ENCODE peak calls at places on chromosomes 1 and 21, in seven cellular contexts. B is fibroblast of villous mesenchyme, J is transverse colon, V is left ventricle myocardium inferior, N is colonic mucosa, R is upper lobe of right lung, T is BE2C. D is an unnamed sample.

GRCh38 chr21:38878394-38879179 is 72.9 kb downstream of the ETS2 start:
- DNase-seq in B (peak), T (no peak), R (no peak), N (no peak), V (no peak), J (no peak), D (no peak)

GRCh38 chr1:220497220-220497756 is 30.6 kb upstream of the MARK1 start:
- DNase-seq in V (no peak), R (no peak), N (no peak), T (no peak), J (no peak), B (no peak), D (no peak)

GRCh38 chr1:160519542-160520435 is 3.3 kb downstream of the SLAMF6 start:
- DNase-seq in T (no peak), N (no peak), B (no peak), V (no peak), R (no peak), J (no peak), D (no peak)

GRCh38 chr1:6873298-6874015 is 88.2 kb downstream of the CAMTA1 start:
- DNase-seq in J (no peak), N (no peak), T (no peak), V (no peak), B (no peak), R (no peak), D (no peak)

GRCh38 chr1:206430031-206430983 is 40.0 kb upstream of the IKBKE start:
- DNase-seq in T (no peak), V (no peak), J (no peak), R (no peak), N (no peak), B (peak), D (no peak)

GRCh38 chr1:225845633-225846259 is 35.8 kb downstream of the EPHX1 start:
- DNase-seq in V (peak), T (peak), B (peak), N (peak), R (peak), J (peak), D (no peak)

GRCh38 chr1:215860833-215861232 is 293.7 kb downstream of the KCTD3 start:
- DNase-seq in B (no peak), T (no peak), V (no peak), J (no peak), R (no peak), N (no peak), D (no peak)

GRCh38 chr1:97084566-97084965 is 363.0 kb downstream of the PTBP2 start:
- DNase-seq in R (no peak), J (no peak), T (no peak), N (no peak), B (no peak), V (no peak), D (no peak)

GRCh38 chr21:45574691-45575090 is 32.5 kb upstream of the SLC19A1 start:
- DNase-seq in V (peak), N (no peak), R (peak), J (no peak), B (no peak), T (no peak), D (no peak)

GRCh38 chr1:228073061-228073869 is 9.2 kb upstream of the ARF1 start:
- DNase-seq in J (no peak), T (no peak), B (no peak), V (peak), R (peak), N (no peak), D (peak)

GRCh38 chr1:204192046-204192445 is 4.2 kb downstream of the KISS1 start:
- DNase-seq in T (no peak), J (no peak), B (no peak), R (no peak), V (no peak), N (no peak), D (no peak)

GRCh38 chr1:225637651-225638199 is 15.2 kb downstream of the ENAH start:
- DNase-seq in R (no peak), J (no peak), B (no peak), V (no peak), T (no peak), N (no peak), D (no peak)

GRCh38 chr1:11272544-11272841 is 505 bp upstream of the UBIAD1 start:
- DNase-seq in V (no peak), B (no peak), J (no peak), R (no peak), T (no peak), N (no peak), D (no peak)
- TF ChIP-seq CTCF in V (no peak), B (no peak), J (no peak), R (peak), T (no peak), N (no peak), D (no peak)

DNA sequence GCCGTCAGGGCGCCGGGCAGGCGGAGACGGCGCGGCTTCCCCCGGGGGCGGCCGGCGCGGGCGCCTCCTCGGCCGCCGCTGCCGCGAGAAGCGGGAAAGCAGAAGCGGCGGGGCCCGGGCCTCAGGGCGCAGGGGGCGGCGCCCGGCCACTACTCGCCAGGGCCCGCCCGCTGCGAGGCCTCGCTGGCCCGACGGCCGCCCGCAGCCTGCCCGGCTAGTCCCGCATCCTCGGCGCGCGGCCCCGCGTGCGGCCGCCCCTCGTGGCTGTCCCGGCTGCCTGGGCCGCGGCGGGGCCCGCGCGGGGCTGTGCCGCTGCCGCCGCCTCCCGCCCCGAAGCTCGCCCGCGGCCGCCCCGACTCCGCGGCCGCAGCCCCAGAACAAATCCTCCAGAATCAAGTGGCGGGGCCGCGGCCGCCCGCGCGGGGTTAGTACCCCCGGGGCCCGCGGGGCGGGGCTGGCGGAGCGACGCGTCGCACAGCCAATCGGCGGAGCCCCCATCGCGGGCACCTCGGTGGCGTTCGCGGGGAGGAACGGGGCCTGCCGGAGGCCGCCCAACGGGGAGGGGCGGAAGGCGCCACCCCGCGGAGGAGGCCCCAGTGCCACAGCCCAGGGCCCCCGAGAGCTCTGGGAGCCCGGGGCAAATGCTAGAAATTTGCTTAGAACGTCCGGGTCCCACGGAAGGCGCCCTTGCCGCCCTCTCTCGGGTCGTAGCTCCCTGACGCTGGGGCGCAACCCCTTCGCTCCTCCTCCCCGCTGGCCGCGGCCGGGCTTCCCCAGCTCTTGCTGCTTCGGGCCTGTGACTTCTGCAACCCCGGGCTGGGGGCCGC is at the start of gene RUNX3:
- DNase-seq in J (peak), T (no peak), N (peak), B (no peak), R (peak), V (peak), D (peak)
- TF ChIP-seq CTCF in J (no peak), T (no peak), N (no peak), B (no peak), R (peak), V (no peak), D (peak)

GRCh38 chr1:1304331-1305299 is 3.1 kb downstream of the ACAP3 start:
- DNase-seq in N (peak), B (peak), T (peak), R (no peak), V (peak), J (peak), D (no peak)

GRCh38 chr1:1306661-1307260 is 969 bp downstream of the ACAP3 start:
- DNase-seq in N (peak), T (no peak), R (no peak), J (no peak), V (no peak), B (no peak), D (no peak)

GRCh38 chr1:1305300-1306069 is 2.2 kb downstream of the ACAP3 start:
- DNase-seq in T (peak), B (peak), N (peak), V (peak), J (peak), R (no peak), D (peak)

GRCh38 chr1:1307261-1307907 is 346 bp downstream of the ACAP3 start:
- DNase-seq in J (peak), V (peak), B (no peak), T (no peak), R (peak), N (peak), D (no peak)

DNA sequence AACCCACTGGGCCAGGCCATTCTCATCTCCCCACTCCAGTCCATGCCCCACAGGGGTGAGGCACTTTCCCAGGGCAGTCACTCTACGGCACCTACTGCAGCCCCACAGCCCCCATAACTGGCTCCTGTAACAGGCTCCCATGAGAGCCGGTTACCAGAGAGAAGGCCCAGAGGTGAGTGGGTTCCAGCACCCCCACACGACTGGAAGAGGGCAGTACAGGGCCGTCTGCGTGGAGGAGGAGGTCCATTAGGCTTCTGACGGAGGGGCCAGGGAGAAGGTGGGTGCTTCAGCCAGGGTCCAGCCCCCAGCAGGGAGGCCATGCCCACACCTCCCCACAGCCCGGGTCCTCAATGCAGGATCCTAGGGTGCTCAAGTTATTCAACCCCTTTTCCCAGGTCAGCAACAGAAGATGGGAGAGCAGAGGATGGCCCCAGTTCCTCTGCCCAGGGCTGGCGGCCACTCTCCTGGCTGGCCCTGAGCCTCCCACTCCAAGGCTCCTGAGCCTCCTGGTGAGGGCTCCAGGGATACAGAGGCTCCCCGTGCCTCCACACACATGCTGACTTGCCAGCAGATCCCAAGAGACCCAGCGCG is 1.6 kb downstream of the ACAP3 start:
- DNase-seq in R (no peak), T (peak), N (no peak), J (no peak), B (no peak), V (no peak), D (no peak)
- TF ChIP-seq CTCF in R (no peak), T (peak), N (no peak), J (no peak), B (peak), V (no peak), D (no peak)

GRCh38 chr1:41483960-41484844 is at the start of gene EDN2:
- DNase-seq in N (peak), T (peak), J (peak), V (peak), R (peak), B (no peak), D (no peak)
- TF ChIP-seq CTCF in N (peak), T (peak), J (peak), V (peak), R (no peak), B (peak), D (no peak)

GRCh38 chr1:33623811-33624210 is 151.4 kb downstream of the ZSCAN20 start:
- DNase-seq in R (no peak), N (no peak), B (no peak), J (no peak), V (no peak), T (no peak), D (no peak)

GRCh38 chr1:33626801-33627200 is 154.4 kb downstream of the ZSCAN20 start:
- DNase-seq in J (no peak), T (no peak), V (no peak), R (no peak), B (no peak), N (no peak), D (no peak)

GRCh38 chr1:33624261-33624990 is 152.0 kb downstream of the ZSCAN20 start:
- DNase-seq in R (no peak), J (no peak), N (no peak), V (no peak), T (no peak), B (no peak), D (no peak)

DNA sequence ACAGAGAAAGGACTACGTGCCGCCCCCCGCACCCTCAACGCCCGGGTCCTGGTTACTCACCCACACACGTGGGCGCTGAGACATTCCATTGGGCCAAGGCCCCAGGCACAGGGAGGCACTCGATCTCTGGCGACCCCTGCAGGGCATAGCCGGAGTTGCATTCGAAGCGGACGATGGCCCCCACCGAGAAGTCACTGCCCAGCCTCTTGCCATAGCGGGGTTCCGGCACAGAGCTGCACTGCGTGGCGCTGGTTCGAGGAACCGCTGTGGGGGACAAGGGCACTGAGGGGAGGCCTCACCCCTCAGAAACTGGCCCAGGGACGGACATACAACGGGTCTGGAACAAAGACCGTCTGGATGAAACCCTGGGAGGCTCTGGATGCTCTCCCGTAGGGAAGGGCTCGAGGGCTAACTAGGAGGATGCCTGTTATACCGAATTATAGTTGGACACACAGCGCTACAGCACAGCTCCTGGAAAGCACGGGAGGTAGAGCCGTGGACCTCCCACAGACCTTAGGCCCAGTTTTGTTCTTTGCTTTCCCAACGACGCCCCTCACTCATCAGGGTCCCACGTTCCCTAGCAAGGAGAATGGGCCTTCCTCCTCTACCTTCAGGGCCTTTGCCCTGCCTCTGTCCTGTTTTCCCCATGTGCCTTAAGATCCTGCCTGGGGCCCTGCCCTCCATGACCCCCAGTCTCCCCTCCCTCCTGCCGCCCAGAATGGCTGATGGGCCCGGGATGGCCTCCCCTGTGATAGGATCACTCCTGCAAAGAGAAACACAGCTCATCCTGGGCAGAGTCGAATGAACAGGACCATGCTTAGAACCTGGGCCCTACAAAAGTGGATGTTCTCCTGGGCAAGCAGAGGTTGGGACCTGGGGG is 152.8 kb downstream of the ZSCAN20 start:
- DNase-seq in R (no peak), T (no peak), B (no peak), V (no peak), N (no peak), J (no peak), D (no peak)
- TF ChIP-seq CTCF in R (peak), T (peak), B (peak), V (no peak), N (no peak), J (no peak), D (peak)

GRCh38 chr1:46303038-46303871 is at the start of the genes LRRC41 and UQCRH:
- DNase-seq in B (peak), V (peak), R (peak), J (peak), N (peak), T (peak), D (peak)
- TF ChIP-seq CTCF in B (no peak), V (no peak), R (no peak), J (no peak), N (no peak), T (no peak), D (no peak)

DNA sequence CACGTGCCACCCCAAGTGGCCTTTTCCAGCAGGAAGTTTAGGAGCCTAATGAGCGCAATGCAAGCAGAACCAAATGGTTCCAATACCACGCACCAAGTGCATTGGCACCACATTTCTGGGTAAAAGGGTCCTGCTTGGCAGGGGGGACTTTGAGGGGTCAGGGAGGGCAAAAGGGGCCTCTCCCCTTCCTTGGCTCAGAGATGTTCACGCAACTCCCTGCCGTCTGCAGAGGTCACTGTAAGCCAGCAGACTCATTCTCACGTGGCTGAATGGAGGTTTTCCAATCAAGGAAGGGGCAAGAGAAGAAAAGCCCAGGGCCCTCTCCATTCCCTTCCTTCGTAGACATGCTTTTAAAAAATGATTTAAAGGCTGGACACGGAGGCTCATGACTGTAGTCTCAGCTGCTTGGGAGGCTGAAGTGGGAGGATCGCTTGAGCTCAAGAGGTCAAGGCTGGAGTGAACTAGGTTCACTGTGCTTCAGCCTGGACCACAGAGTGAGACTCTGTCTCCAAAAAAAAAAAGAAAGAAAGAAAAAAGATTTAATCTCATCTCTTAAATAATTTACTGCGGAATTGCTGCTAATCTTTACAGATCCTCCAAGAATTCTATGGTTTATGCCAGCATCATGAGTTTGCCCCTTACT is 80.3 kb downstream of the RUNX3 start:
- DNase-seq in V (no peak), N (peak), J (peak), R (no peak), T (peak), B (peak), D (no peak)
- TF ChIP-seq CTCF in V (peak), N (peak), J (no peak), R (peak), T (peak), B (peak), D (no peak)

D was measured in CD14-positive monocyte.